ENCODE peak calls at places on chromosome 20, in six cellular contexts. One of them, this sample, is unnamed.

GRCh38 chr20:46973801-46974200 is 79.2 kb downstream of the EYA2 start:
- DNase-seq in BJ: no peak
- DNase-seq in CD8-positive, alpha-beta T cell: no peak
- DNase-seq in K562: no peak
- DNase-seq in astrocyte: no peak
- DNase-seq in glutamatergic neuron: no peak
- DNase-seq in this sample: no peak

GRCh38 chr20:47544852-47545251 is 43.2 kb downstream of the NCOA3 start:
- DNase-seq in BJ: no peak
- DNase-seq in CD8-positive, alpha-beta T cell: no peak
- DNase-seq in K562: no peak
- DNase-seq in astrocyte: peak
- DNase-seq in glutamatergic neuron: no peak
- DNase-seq in this sample: no peak

GRCh38 chr20:2654831-2655230 is 2.4 kb downstream of the NOP56 start:
- DNase-seq in BJ: no peak
- DNase-seq in CD8-positive, alpha-beta T cell: no peak
- DNase-seq in K562: no peak
- DNase-seq in astrocyte: no peak
- DNase-seq in glutamatergic neuron: no peak
- DNase-seq in this sample: no peak

GRCh38 chr20:10986586-10986985 is 312.8 kb upstream of the JAG1 start:
- DNase-seq in BJ: no peak
- DNase-seq in CD8-positive, alpha-beta T cell: no peak
- DNase-seq in K562: no peak
- DNase-seq in astrocyte: peak
- DNase-seq in glutamatergic neuron: no peak
- DNase-seq in this sample: no peak

GRCh38 chr20:717817-718216 is 42.2 kb upstream of the SCRT2 start:
- DNase-seq in BJ: no peak
- DNase-seq in CD8-positive, alpha-beta T cell: no peak
- DNase-seq in K562: no peak
- DNase-seq in astrocyte: no peak
- DNase-seq in glutamatergic neuron: no peak
- DNase-seq in this sample: no peak

GRCh38 chr20:49914310-49915117 is 815 bp downstream of the SPATA2 start:
- DNase-seq in BJ: no peak
- DNase-seq in CD8-positive, alpha-beta T cell: no peak
- DNase-seq in K562: no peak
- DNase-seq in astrocyte: no peak
- DNase-seq in glutamatergic neuron: no peak
- DNase-seq in this sample: no peak

GRCh38 chr20:40307937-40308478 is 381.0 kb downstream of the MAFB start:
- DNase-seq in BJ: no peak
- DNase-seq in CD8-positive, alpha-beta T cell: no peak
- DNase-seq in K562: no peak
- DNase-seq in astrocyte: no peak
- DNase-seq in glutamatergic neuron: no peak
- DNase-seq in this sample: no peak

GRCh38 chr20:63536997-63537524 is at the start of gene PTK6:
- DNase-seq in BJ: no peak
- DNase-seq in CD8-positive, alpha-beta T cell: no peak
- DNase-seq in K562: peak
- DNase-seq in astrocyte: no peak
- DNase-seq in glutamatergic neuron: peak
- DNase-seq in this sample: no peak

GRCh38 chr20:23161244-23161875 is 75.2 kb upstream of the CD93 start:
- DNase-seq in BJ: no peak
- DNase-seq in CD8-positive, alpha-beta T cell: no peak
- DNase-seq in K562: peak
- DNase-seq in astrocyte: peak
- DNase-seq in glutamatergic neuron: no peak
- DNase-seq in this sample: no peak

GRCh38 chr20:33370296-33370695 is 31.0 kb downstream of the CDK5RAP1 start:
- DNase-seq in BJ: no peak
- DNase-seq in CD8-positive, alpha-beta T cell: peak
- DNase-seq in K562: no peak
- DNase-seq in astrocyte: no peak
- DNase-seq in glutamatergic neuron: no peak
- DNase-seq in this sample: no peak

GRCh38 chr20:34473262-34473883 is 42.8 kb upstream of the DYNLRB1 start:
- DNase-seq in BJ: no peak
- DNase-seq in CD8-positive, alpha-beta T cell: peak
- DNase-seq in K562: peak
- DNase-seq in astrocyte: peak
- DNase-seq in glutamatergic neuron: peak
- DNase-seq in this sample: peak

GRCh38 chr20:24782221-24782620 is 166.8 kb upstream of the CST7 start:
- DNase-seq in BJ: no peak
- DNase-seq in CD8-positive, alpha-beta T cell: no peak
- DNase-seq in K562: no peak
- DNase-seq in astrocyte: no peak
- DNase-seq in glutamatergic neuron: no peak
- DNase-seq in this sample: no peak

GRCh38 chr20:44074252-44075151 is 112.5 kb downstream of the JPH2 start:
- DNase-seq in BJ: no peak
- DNase-seq in CD8-positive, alpha-beta T cell: no peak
- DNase-seq in K562: no peak
- DNase-seq in astrocyte: peak
- DNase-seq in glutamatergic neuron: no peak
- DNase-seq in this sample: no peak

GRCh38 chr20:17023811-17024210 is 203.0 kb upstream of the PCSK2 start:
- DNase-seq in BJ: no peak
- DNase-seq in CD8-positive, alpha-beta T cell: no peak
- DNase-seq in K562: no peak
- DNase-seq in astrocyte: peak
- DNase-seq in glutamatergic neuron: peak
- DNase-seq in this sample: no peak

GRCh38 chr20:33250666-33251065 is 14.9 kb downstream of the BPIFA1 start:
- DNase-seq in BJ: no peak
- DNase-seq in CD8-positive, alpha-beta T cell: no peak
- DNase-seq in K562: no peak
- DNase-seq in astrocyte: no peak
- DNase-seq in glutamatergic neuron: peak
- DNase-seq in this sample: no peak

GRCh38 chr20:63342561-63343459 is 18.3 kb downstream of the CHRNA4 start:
- DNase-seq in BJ: no peak
- DNase-seq in CD8-positive, alpha-beta T cell: no peak
- DNase-seq in K562: no peak
- DNase-seq in astrocyte: no peak
- DNase-seq in glutamatergic neuron: no peak
- DNase-seq in this sample: no peak

GRCh38 chr20:61742097-61742805 is 323.4 kb downstream of the TAF4 start:
- DNase-seq in BJ: no peak
- DNase-seq in CD8-positive, alpha-beta T cell: no peak
- DNase-seq in K562: no peak
- DNase-seq in astrocyte: no peak
- DNase-seq in glutamatergic neuron: no peak
- DNase-seq in this sample: no peak

GRCh38 chr20:48818481-48818987 is 9.3 kb downstream of the PREX1 start:
- DNase-seq in BJ: no peak
- DNase-seq in CD8-positive, alpha-beta T cell: peak
- DNase-seq in K562: no peak
- DNase-seq in astrocyte: no peak
- DNase-seq in glutamatergic neuron: no peak
- DNase-seq in this sample: no peak

GRCh38 chr20:54345301-54345724 is 130.1 kb upstream of the DOK5 start:
- DNase-seq in BJ: peak
- DNase-seq in CD8-positive, alpha-beta T cell: no peak
- DNase-seq in K562: no peak
- DNase-seq in astrocyte: peak
- DNase-seq in glutamatergic neuron: no peak
- DNase-seq in this sample: no peak

GRCh38 chr20:46965477-46965876 is 70.8 kb downstream of the EYA2 start:
- DNase-seq in BJ: no peak
- DNase-seq in CD8-positive, alpha-beta T cell: no peak
- DNase-seq in K562: no peak
- DNase-seq in astrocyte: no peak
- DNase-seq in glutamatergic neuron: no peak
- DNase-seq in this sample: no peak

GRCh38 chr20:10504893-10505292 is 69.8 kb downstream of the SLX4IP start:
- DNase-seq in BJ: no peak
- DNase-seq in CD8-positive, alpha-beta T cell: no peak
- DNase-seq in K562: no peak
- DNase-seq in astrocyte: no peak
- DNase-seq in glutamatergic neuron: no peak
- DNase-seq in this sample: no peak

GRCh38 chr20:24185801-24186200 is 197.2 kb upstream of the GGTLC1 start:
- DNase-seq in BJ: no peak
- DNase-seq in CD8-positive, alpha-beta T cell: no peak
- DNase-seq in K562: no peak
- DNase-seq in astrocyte: no peak
- DNase-seq in glutamatergic neuron: no peak
- DNase-seq in this sample: no peak

DNA sequence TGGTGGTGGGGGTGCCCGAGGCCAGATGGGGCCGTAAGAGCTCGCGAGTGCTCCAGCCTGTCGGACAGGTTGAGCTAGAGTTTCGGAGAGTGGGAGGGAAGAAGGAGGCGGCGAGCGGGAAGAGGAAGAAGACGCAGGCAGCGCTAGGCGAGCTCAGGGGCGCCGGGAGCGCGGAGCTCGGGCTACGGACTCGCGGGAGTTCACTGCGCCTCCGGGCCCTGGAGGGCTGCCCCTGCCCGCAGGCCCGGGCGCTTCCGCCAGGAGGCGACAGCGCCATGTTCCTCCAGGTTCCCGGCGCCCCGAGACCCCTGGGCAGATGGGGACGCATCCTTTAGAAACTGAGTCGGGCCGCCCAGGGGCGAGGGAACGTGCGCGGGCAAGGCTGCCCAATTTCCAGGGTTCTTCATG is 984 bp downstream of the TFAP2C start:
- DNase-seq in BJ: no peak
- DNase-seq in CD8-positive, alpha-beta T cell: no peak
- DNase-seq in K562: peak
- DNase-seq in astrocyte: peak
- DNase-seq in glutamatergic neuron: peak
- DNase-seq in this sample: peak
- TF ChIP-seq CTCF in BJ: peak
- TF ChIP-seq CTCF in CD8-positive, alpha-beta T cell: no peak
- TF ChIP-seq CTCF in K562: peak
- TF ChIP-seq CTCF in astrocyte: peak
- TF ChIP-seq CTCF in glutamatergic neuron: peak
- TF ChIP-seq CTCF in this sample: peak

GRCh38 chr20:36144336-36144735 is 10.2 kb upstream of the EPB41L1 start:
- DNase-seq in BJ: no peak
- DNase-seq in CD8-positive, alpha-beta T cell: no peak
- DNase-seq in K562: no peak
- DNase-seq in astrocyte: no peak
- DNase-seq in glutamatergic neuron: no peak
- DNase-seq in this sample: no peak

GRCh38 chr20:36145877-36146707 is 8.4 kb upstream of the EPB41L1 start:
- DNase-seq in BJ: no peak
- DNase-seq in CD8-positive, alpha-beta T cell: no peak
- DNase-seq in K562: no peak
- DNase-seq in astrocyte: peak
- DNase-seq in glutamatergic neuron: no peak
- DNase-seq in this sample: no peak

GRCh38 chr20:36135821-36136220 is 18.7 kb upstream of the EPB41L1 start:
- DNase-seq in BJ: no peak
- DNase-seq in CD8-positive, alpha-beta T cell: no peak
- DNase-seq in K562: no peak
- DNase-seq in astrocyte: no peak
- DNase-seq in glutamatergic neuron: no peak
- DNase-seq in this sample: no peak

DNA sequence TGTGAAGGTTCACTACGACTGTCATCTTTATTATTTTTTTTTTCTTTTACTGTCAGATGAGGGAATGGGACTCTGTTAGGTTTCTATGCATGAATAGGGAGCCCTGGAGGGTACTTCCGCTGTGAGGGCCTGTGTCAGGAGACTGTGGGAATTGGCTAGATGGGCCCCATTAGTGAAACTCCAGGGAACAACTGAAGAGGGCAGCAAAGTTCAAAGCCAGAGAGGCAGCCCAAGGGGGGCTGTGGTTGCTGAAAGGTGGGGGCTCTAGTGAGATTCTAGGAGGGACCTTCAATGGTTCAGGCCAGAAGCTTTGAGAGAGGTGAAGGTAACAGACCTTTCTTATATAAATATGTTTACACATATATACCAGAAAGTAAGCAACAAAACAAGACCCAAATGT is 13.2 kb upstream of the EPB41L1 start:
- DNase-seq in BJ: no peak
- DNase-seq in CD8-positive, alpha-beta T cell: no peak
- DNase-seq in K562: peak
- DNase-seq in astrocyte: no peak
- DNase-seq in glutamatergic neuron: no peak
- DNase-seq in this sample: no peak
- TF ChIP-seq CTCF in BJ: no peak
- TF ChIP-seq CTCF in CD8-positive, alpha-beta T cell: no peak
- TF ChIP-seq CTCF in K562: no peak
- TF ChIP-seq CTCF in astrocyte: no peak
- TF ChIP-seq CTCF in glutamatergic neuron: no peak
- TF ChIP-seq CTCF in this sample: no peak

DNA sequence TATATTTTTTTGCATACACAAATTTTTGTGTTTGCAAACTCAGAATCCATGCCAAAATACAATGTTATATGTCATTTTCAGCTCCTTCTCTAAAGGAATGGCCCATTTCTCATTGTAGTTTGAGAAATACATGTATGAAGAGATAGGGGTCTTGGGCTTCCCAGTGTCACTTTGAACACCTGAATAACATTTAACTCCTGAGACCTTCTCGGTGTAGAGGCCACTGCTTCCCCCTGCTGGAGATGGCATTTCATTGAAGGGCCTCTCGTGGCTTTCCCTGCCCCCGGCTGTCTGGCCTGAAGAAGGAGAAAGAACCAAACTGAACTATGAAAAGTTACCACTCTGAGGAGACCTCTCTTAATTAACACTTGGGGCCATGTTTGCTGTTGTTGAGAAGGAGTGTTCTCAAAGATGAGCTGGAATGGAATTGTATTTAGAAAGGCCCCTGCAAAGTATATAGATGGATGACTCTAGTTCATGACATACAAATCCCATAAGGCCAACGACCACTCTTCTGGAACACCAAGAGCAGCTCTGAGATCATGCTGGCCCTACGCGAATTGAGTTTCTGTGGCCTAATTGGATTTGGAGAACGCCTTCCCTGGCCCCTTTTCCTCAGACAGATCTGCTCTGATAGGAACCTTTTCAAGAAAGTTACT is 58.8 kb downstream of the VAPB start:
- DNase-seq in BJ: no peak
- DNase-seq in CD8-positive, alpha-beta T cell: peak
- DNase-seq in K562: peak
- DNase-seq in astrocyte: peak
- DNase-seq in glutamatergic neuron: peak
- DNase-seq in this sample: peak
- TF ChIP-seq CTCF in BJ: peak
- TF ChIP-seq CTCF in CD8-positive, alpha-beta T cell: peak
- TF ChIP-seq CTCF in K562: peak
- TF ChIP-seq CTCF in astrocyte: peak
- TF ChIP-seq CTCF in glutamatergic neuron: peak
- TF ChIP-seq CTCF in this sample: peak

GRCh38 chr20:19828233-19828632 is 70.2 kb downstream of the RIN2 start:
- DNase-seq in BJ: no peak
- DNase-seq in CD8-positive, alpha-beta T cell: no peak
- DNase-seq in K562: no peak
- DNase-seq in astrocyte: peak
- DNase-seq in glutamatergic neuron: no peak
- DNase-seq in this sample: no peak
- TF ChIP-seq CTCF in BJ: peak
- TF ChIP-seq CTCF in CD8-positive, alpha-beta T cell: no peak
- TF ChIP-seq CTCF in K562: no peak
- TF ChIP-seq CTCF in astrocyte: peak
- TF ChIP-seq CTCF in glutamatergic neuron: no peak
- TF ChIP-seq CTCF in this sample: no peak